ENCODE peak calls at places on chromosomes 13 and 19, in seven cellular contexts. P is Right ventricle myocardium inferior; T is psoas muscle; N is activated CD8-positive, alpha-beta memory T cell treated with anti-CD3 and anti-CD28 coated beads, Interleukin-2, amount 10 ng/mL, durations not matched to agents 7 days and 5 days; U is heart left ventricle; Z is PC-3; O is WTC11. I is an unnamed sample.

GRCh38 chr19:46776927-46777911 is 11.2 kb downstream of the SLC1A5 start:
- ATAC-seq in P (no peak), T (no peak), N (no peak), U (no peak), Z (no peak), O (peak; percentile 92), I (no peak)

GRCh38 chr19:18972851-18973250 is 31.8 kb upstream of the HOMER3 start:
- ATAC-seq in P (peak; percentile 19), T (no peak), N (no peak), U (no peak), Z (no peak), O (no peak), I (no peak)

GRCh38 chr19:38734426-38735256 is 9.6 kb downstream of the CAPN12 start:
- ATAC-seq in P (no peak), T (peak; percentile 16), N (peak; percentile 57), U (peak; percentile 8), Z (peak; percentile 37), O (no peak), I (peak; percentile 24)

GRCh38 chr19:29120471-29120870 is 92.5 kb downstream of the UQCRFS1 start:
- ATAC-seq in P (no peak), T (no peak), N (no peak), U (no peak), Z (no peak), O (no peak), I (no peak)

GRCh38 chr19:2618611-2619010 is 83.9 kb downstream of the GNG7 start:
- ATAC-seq in P (peak; percentile 35), T (peak; percentile 22), N (no peak), U (no peak), Z (peak; percentile 69), O (no peak), I (peak; percentile 40)

GRCh38 chr19:38375098-38375493 is 725 bp downstream of the PSMD8 start:
- ATAC-seq in P (no peak), T (peak; percentile 11), N (no peak), U (no peak), Z (no peak), O (no peak), I (peak; percentile 46)

GRCh38 chr13:73341748-73342147 is 282.9 kb downstream of the KLF5 start:
- ATAC-seq in P (no peak), T (no peak), N (no peak), U (no peak), Z (no peak), O (peak; percentile 30), I (peak; percentile 88)

GRCh38 chr13:69389899-69390298 is 717.7 kb upstream of the ATXN8OS start:
- ATAC-seq in P (no peak), T (no peak), N (no peak), U (no peak), Z (no peak), O (no peak), I (no peak)

GRCh38 chr19:41545547-41545946 is 30.4 kb upstream of the CEACAM21 start:
- ATAC-seq in P (peak; percentile 44), T (no peak), N (peak; percentile 38), U (no peak), Z (no peak), O (no peak), I (no peak)

GRCh38 chr19:11705474-11705873 is 33.3 kb downstream of the ZNF823 start:
- ATAC-seq in P (no peak), T (no peak), N (no peak), U (no peak), Z (no peak), O (no peak), I (no peak)

GRCh38 chr13:80473695-80474094 is 132.8 kb upstream of the SPRY2 start:
- ATAC-seq in P (no peak), T (no peak), N (no peak), U (no peak), Z (peak; percentile 95), O (no peak), I (no peak)

GRCh38 chr13:72864142-72865035 is 82.5 kb downstream of the PIBF1 start:
- ATAC-seq in P (no peak), T (no peak), N (peak; percentile 36), U (no peak), Z (peak; percentile 81), O (no peak), I (peak; percentile 66)

GRCh38 chr13:79246575-79246949 is 159.5 kb downstream of the RBM26 start:
- ATAC-seq in P (no peak), T (no peak), N (no peak), U (no peak), Z (peak; percentile 40), O (no peak), I (no peak)

GRCh38 chr19:16216744-16217670 is 19.3 kb downstream of the AP1M1 start:
- ATAC-seq in P (peak; percentile 75), T (no peak), N (peak; percentile 20), U (peak; percentile 55), Z (no peak), O (no peak), I (no peak)

GRCh38 chr13:33363328-33363727 is 77.8 kb upstream of the STARD13 start:
- ATAC-seq in P (peak; percentile 64), T (no peak), N (no peak), U (peak; percentile 57), Z (no peak), O (no peak), I (no peak)

GRCh38 chr13:97020194-97020593 is 25.9 kb upstream of the OXGR1 start:
- ATAC-seq in P (no peak), T (no peak), N (no peak), U (no peak), Z (no peak), O (no peak), I (no peak)

GRCh38 chr13:99506632-99507031 is 5.4 kb downstream of the TM9SF2 start:
- ATAC-seq in P (peak; percentile 53), T (no peak), N (no peak), U (peak; percentile 54), Z (no peak), O (no peak), I (no peak)

GRCh38 chr13:111845621-111846351 is 221.2 kb upstream of the SOX1 start:
- ATAC-seq in P (no peak), T (no peak), N (no peak), U (no peak), Z (no peak), O (peak; percentile 80), I (no peak)